ENCODE peak calls at places on chromosomes 2 and 18, in eight cellular contexts. G is IMR-90, N is stomach, L is thoracic aorta, V is hepatocyte, A is uterus, F is Peyer's patch, R is foreskin keratinocyte. W is an unnamed sample.

GRCh38 chr2:26324903-26325302 is 21.0 kb upstream of the SELENOI start:
- DNase-seq in F (no peak), R (no peak), G (no peak), V (no peak), A (no peak), L (no peak), N (no peak), W (peak; percentile 97)

GRCh38 chr18:2683055-2683454 is 27.5 kb downstream of the SMCHD1 start:
- DNase-seq in N (no peak), L (no peak), G (no peak), V (no peak), R (no peak), F (no peak), A (no peak), W (no peak)

GRCh38 chr18:62521588-62521987 is 1.2 kb upstream of the ZCCHC2 start:
- DNase-seq in V (no peak), L (no peak), R (no peak), N (no peak), F (no peak), G (no peak), A (no peak), W (peak; percentile 49)

GRCh38 chr2:220556658-220557057 is 929.2 kb downstream of the SLC4A3 start:
- DNase-seq in G (peak; percentile 67), N (no peak), R (peak; percentile 28), V (no peak), F (no peak), L (no peak), A (no peak), W (no peak)

GRCh38 chr2:212530991-212531390 is 7.6 kb downstream of the ERBB4 start:
- DNase-seq in R (no peak), A (no peak), G (no peak), L (no peak), F (no peak), N (no peak), V (no peak), W (no peak)

GRCh38 chr2:230346465-230346864 is 19.5 kb downstream of the SP140L start:
- DNase-seq in V (no peak), A (no peak), L (no peak), R (no peak), N (no peak), F (no peak), G (no peak), W (no peak)

GRCh38 chr2:25539141-25539540 is 134.2 kb downstream of the DTNB start:
- DNase-seq in L (no peak), V (no peak), A (no peak), R (no peak), G (no peak), N (no peak), F (no peak), W (no peak)

GRCh38 chr2:159712929-159713575 is 746 bp downstream of the MARCHF7 start:
- DNase-seq in N (no peak), L (no peak), R (no peak), F (no peak), V (no peak), G (no peak), A (no peak), W (no peak)

GRCh38 chr2:72220170-72220569 is 72.5 kb upstream of the CYP26B1 start:
- DNase-seq in F (no peak), R (no peak), N (no peak), L (no peak), V (no peak), G (no peak), A (no peak), W (peak; percentile 22)

GRCh38 chr2:43059183-43059897 is 167.1 kb downstream of the ZFP36L2 start:
- DNase-seq in A (peak; percentile 75), V (peak; percentile 85), L (no peak), R (peak; percentile 82), F (peak; percentile 56), G (peak; percentile 98), N (no peak), W (peak; percentile 81)

GRCh38 chr2:101999122-101999789 is 7.5 kb downstream of the IL1R2 start:
- DNase-seq in V (peak; percentile 72), N (peak; percentile 60), G (peak; percentile 12), R (peak; percentile 72), F (no peak), L (no peak), A (no peak), W (no peak)

GRCh38 chr2:182368446-182368845 is 58.4 kb downstream of the PDE1A start:
- DNase-seq in A (peak; percentile 59), N (no peak), F (no peak), V (no peak), L (no peak), R (no peak), G (peak; percentile 49), W (no peak)

GRCh38 chr2:238947920-238948710 is 100.2 kb downstream of the TWIST2 start:
- DNase-seq in N (peak; percentile 25), G (peak; percentile 97), L (no peak), A (peak; percentile 50), F (peak; percentile 43), V (no peak), R (peak; percentile 95), W (no peak)

GRCh38 chr18:63073481-63073880 is 246.1 kb downstream of the BCL2 start:
- DNase-seq in F (peak; percentile 57), A (no peak), V (no peak), L (no peak), G (no peak), R (no peak), N (no peak), W (no peak)

GRCh38 chr2:100208375-100208774 is 66.0 kb upstream of the AFF3 start:
- DNase-seq in G (peak; percentile 10), N (no peak), A (no peak), V (no peak), F (no peak), R (no peak), L (no peak), W (no peak)

GRCh38 chr2:207403950-207404349 is 125.8 kb upstream of the CREB1 start:
- DNase-seq in L (no peak), V (no peak), G (no peak), A (no peak), F (no peak), R (no peak), N (no peak), W (no peak)

GRCh38 chr2:149451417-149452165 is 121.2 kb downstream of the LYPD6 start:
- DNase-seq in F (no peak), N (no peak), G (no peak), A (no peak), V (no peak), R (no peak), L (no peak), W (no peak)

GRCh38 chr2:149858214-149858613 is 270.6 kb upstream of the MMADHC start:
- DNase-seq in N (no peak), A (no peak), L (no peak), F (no peak), V (no peak), G (peak; percentile 70), R (no peak), W (no peak)

GRCh38 chr2:165203689-165204559 is at the start of gene SCN3A:
- DNase-seq in A (no peak), N (peak; percentile 30), L (no peak), G (peak; percentile 45), F (no peak), V (peak; percentile 64), R (peak; percentile 14), W (peak; percentile 31)

GRCh38 chr2:111135910-111136297 is 15.2 kb downstream of the BCL2L11 start:
- DNase-seq in R (no peak), V (no peak), A (no peak), L (no peak), G (peak; percentile 40), N (no peak), F (no peak), W (no peak)

GRCh38 chr2:1024981-1025380 is 74.3 kb downstream of the SNTG2 start:
- DNase-seq in G (peak; percentile 8), R (no peak), N (no peak), V (no peak), A (no peak), F (no peak), L (no peak), W (no peak)

GRCh38 chr2:98479959-98480524 is 35.4 kb downstream of the INPP4A start:
- DNase-seq in L (no peak), A (peak; percentile 26), V (peak; percentile 69), F (no peak), G (peak; percentile 62), N (peak; percentile 77), R (peak; percentile 93), W (peak; percentile 35)
- H3K4me1 ChIP-seq in L (peaks cover 15% of the 10 kb centered on the region), A (no peaks in the 10 kb centered on the region), V (peaks cover 14% of the 10 kb centered on the region), F (peaks cover 21% of the 10 kb centered on the region), G (peaks cover 11% of the 10 kb centered on the region), N (peaks cover 96% of the 10 kb centered on the region), R (peaks cover 10% of the 10 kb centered on the region), W (peaks cover 26% of the 10 kb centered on the region)

DNA sequence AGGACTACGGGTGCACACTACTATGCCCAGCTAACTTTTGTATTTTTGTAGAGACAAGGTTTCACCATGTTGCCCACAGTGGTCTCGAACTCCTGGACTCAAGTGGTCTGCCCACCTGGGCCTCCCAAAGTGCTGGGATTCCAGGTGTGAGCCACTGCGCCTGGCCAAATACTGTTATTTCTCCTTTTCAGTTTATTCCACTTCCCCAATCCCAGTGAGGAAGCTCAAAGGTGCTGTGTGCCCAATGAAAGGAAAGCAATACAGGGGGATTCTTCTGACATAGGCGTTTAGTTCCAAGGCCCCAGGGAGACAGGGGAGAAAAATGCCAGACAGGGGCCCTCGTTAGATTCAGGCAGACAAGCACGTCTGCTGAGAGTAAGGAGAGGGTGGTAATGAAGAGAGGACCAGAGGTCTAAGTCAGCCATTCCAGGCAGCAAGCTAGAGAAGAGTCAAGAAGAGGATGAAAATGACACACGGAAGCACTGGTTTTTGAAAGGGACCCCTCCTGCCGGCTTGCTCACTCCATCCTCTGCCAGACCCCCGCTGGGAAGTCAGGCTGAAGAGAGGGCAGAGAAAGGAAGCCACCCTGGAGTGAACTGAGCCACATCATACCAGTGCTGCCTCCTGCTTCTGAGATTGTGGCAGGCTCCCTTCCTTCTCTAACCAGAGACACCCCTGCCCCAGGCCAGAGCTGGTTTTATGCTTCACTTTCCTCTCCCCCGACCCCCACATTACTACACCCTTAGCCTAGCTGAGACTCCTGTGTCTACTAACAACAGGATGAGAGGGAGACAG is 6.7 kb downstream of the INO80C start:
- DNase-seq in F (no peak), R (no peak), N (no peak), L (no peak), A (no peak), G (no peak), V (no peak), W (no peak)
- H3K4me1 ChIP-seq in F (no peaks in the 10 kb centered on the region), R (peaks cover 14% of the 10 kb centered on the region), N (peaks cover 39% of the 10 kb centered on the region), L (peaks cover 3% of the 10 kb centered on the region), A (no peaks in the 10 kb centered on the region), G (no peaks in the 10 kb centered on the region), V (peaks cover 1% of the 10 kb centered on the region), W (no peaks in the 10 kb centered on the region)

GRCh38 chr2:174595415-174595814 is 2.2 kb downstream of the WIPF1 start:
- DNase-seq in F (no peak), A (no peak), L (no peak), R (no peak), N (no peak), G (no peak), V (no peak), W (no peak)
- H3K4me1 ChIP-seq in F (peaks cover 23% of the 10 kb centered on the region), A (peaks cover 3% of the 10 kb centered on the region), L (peaks cover 49% of the 10 kb centered on the region), R (peaks cover 22% of the 10 kb centered on the region), N (peaks cover 34% of the 10 kb centered on the region), G (peaks cover 17% of the 10 kb centered on the region), V (no peaks in the 10 kb centered on the region), W (peaks cover 13% of the 10 kb centered on the region)

GRCh38 chr2:105836341-105836740 is 91.6 kb downstream of the NCK2 start:
- DNase-seq in A (no peak), V (no peak), L (no peak), N (no peak), G (no peak), R (no peak), F (no peak), W (no peak)
- H3K4me1 ChIP-seq in A (no peaks in the 10 kb centered on the region), V (no peaks in the 10 kb centered on the region), L (no peaks in the 10 kb centered on the region), N (peaks cover 34% of the 10 kb centered on the region), G (no peaks in the 10 kb centered on the region), R (peaks cover 18% of the 10 kb centered on the region), F (no peaks in the 10 kb centered on the region), W (no peaks in the 10 kb centered on the region)

GRCh38 chr18:11320981-11321380 is 171.6 kb upstream of the PIEZO2 start:
- DNase-seq in L (no peak), A (no peak), N (no peak), G (peak; percentile 79), R (no peak), V (no peak), F (no peak), W (no peak)
- H3K4me1 ChIP-seq in L (peaks cover 3% of the 10 kb centered on the region), A (no peaks in the 10 kb centered on the region), N (no peaks in the 10 kb centered on the region), G (peaks cover 25% of the 10 kb centered on the region), R (no peaks in the 10 kb centered on the region), V (peaks cover 6% of the 10 kb centered on the region), F (no peaks in the 10 kb centered on the region), W (peaks cover 8% of the 10 kb centered on the region)

W was measured in SJCRH30.